ENCODE peak calls at places on chromosome 21, in ten cellular contexts. Y is stimulated activated CD4-positive, alpha-beta T cell treated with anti-CD3 and anti-CD28 coated beads, TNF-alpha, amount 100 ng/mL, for 4 hours; R is central memory CD4-positive, alpha-beta T cell; H is AG08396; O is effector memory CD4-positive, alpha-beta T cell; P is GF-D8; F is dorsolateral prefrontal cortex; K is NCI-H2081; S is NCI-H774; M is activated naive CD8-positive, alpha-beta T cell treated with anti-CD3 and anti-CD28 coated beads, Interleukin-2, amount 50 U/mL, for 24 hours. U is an unnamed sample.

GRCh38 chr21:20971296-20971921 is 26.8 kb upstream of the NCAM2 start:
- DNase-seq in Y (no peak), R (no peak), H (peak), O (no peak), P (peak), F (peak), K (peak), S (no peak), M (peak), U (peak)

GRCh38 chr21:15815285-15815684 is 85.5 kb downstream of the USP25 start:
- DNase-seq in Y (no peak), R (no peak), H (no peak), O (no peak), P (no peak), F (no peak), K (no peak), S (no peak), M (no peak), U (no peak)

GRCh38 chr21:41993744-41994143 is 16.4 kb downstream of the ZBTB21 start:
- DNase-seq in Y (no peak), R (no peak), H (peak), O (no peak), P (no peak), F (no peak), K (no peak), S (no peak), M (no peak), U (no peak)

GRCh38 chr21:38082936-38083335 is 166.7 kb upstream of the KCNJ6 start:
- DNase-seq in Y (no peak), R (no peak), H (no peak), O (no peak), P (no peak), F (no peak), K (no peak), S (no peak), M (no peak), U (no peak)

GRCh38 chr21:34695434-34695833 is 26.6 kb downstream of the CLIC6 start:
- DNase-seq in Y (no peak), R (no peak), H (no peak), O (no peak), P (no peak), F (no peak), K (no peak), S (no peak), M (no peak), U (no peak)

GRCh38 chr21:42621828-42622199 is 31.6 kb upstream of the PDE9A start:
- DNase-seq in Y (no peak), R (no peak), H (no peak), O (no peak), P (no peak), F (no peak), K (no peak), S (no peak), M (no peak), U (no peak)

GRCh38 chr21:32878654-32879053 is 107.1 kb upstream of the PAXBP1 start:
- DNase-seq in Y (no peak), R (no peak), H (no peak), O (no peak), P (no peak), F (no peak), K (no peak), S (no peak), M (no peak), U (no peak)

GRCh38 chr21:17929514-17929913 is 110.4 kb upstream of the C21orf91 start:
- DNase-seq in Y (no peak), R (no peak), H (no peak), O (no peak), P (no peak), F (no peak), K (no peak), S (no peak), M (no peak), U (no peak)

GRCh38 chr21:32806810-32807386 is 35.3 kb upstream of the PAXBP1 start:
- DNase-seq in Y (no peak), R (no peak), H (no peak), O (no peak), P (no peak), F (no peak), K (no peak), S (no peak), M (peak), U (no peak)

GRCh38 chr21:42164064-42164789 is 54.7 kb upstream of the ABCG1 start:
- DNase-seq in Y (no peak), R (peak), H (no peak), O (peak), P (no peak), F (peak), K (peak), S (peak), M (peak), U (peak)

GRCh38 chr21:36976882-36977651 is 10.6 kb upstream of the HLCS start:
- DNase-seq in Y (peak), R (peak), H (peak), O (no peak), P (peak), F (no peak), K (peak), S (peak), M (peak), U (peak)

GRCh38 chr21:32708069-32708468 is 19.7 kb downstream of the SYNJ1 start:
- DNase-seq in Y (no peak), R (no peak), H (no peak), O (no peak), P (no peak), F (no peak), K (no peak), S (no peak), M (no peak), U (no peak)

GRCh38 chr21:45454924-45455315 is 50.0 kb downstream of the COL18A1 start:
- DNase-seq in Y (no peak), R (no peak), H (no peak), O (no peak), P (no peak), F (no peak), K (no peak), S (no peak), M (no peak), U (no peak)

GRCh38 chr21:43971992-43972255 is 40.2 kb upstream of the TRAPPC10 start:
- DNase-seq in Y (no peak), R (no peak), H (no peak), O (no peak), P (no peak), F (no peak), K (no peak), S (no peak), M (no peak), U (no peak)

GRCh38 chr21:15692711-15693110 is 37.1 kb upstream of the USP25 start:
- DNase-seq in Y (no peak), R (no peak), H (no peak), O (no peak), P (no peak), F (no peak), K (no peak), S (no peak), M (no peak), U (no peak)

GRCh38 chr21:35321322-35322200 is 272.5 kb upstream of the RUNX1 start:
- DNase-seq in Y (no peak), R (no peak), H (no peak), O (no peak), P (no peak), F (no peak), K (no peak), S (no peak), M (no peak), U (no peak)

GRCh38 chr21:24225432-24225831 is 1381.8 kb downstream of the MRPL39 start:
- DNase-seq in Y (no peak), R (no peak), H (no peak), O (no peak), P (no peak), F (no peak), K (no peak), S (no peak), M (no peak), U (no peak)